ENCODE peak calls at places on chromosome 21, in four cellular contexts. M, H, K and V are unnamed samples.

GRCh38 chr21:35824136-35824535 is 236.2 kb downstream of the SETD4 start:
- DNase-seq in K (no peak), M (no peak), H (no peak), V (no peak)

GRCh38 chr21:36210779-36211659 is 54.4 kb downstream of the DOP1B start:
- DNase-seq in K (no peak), M (no peak), H (no peak), V (no peak)

GRCh38 chr21:26739189-26739588 is 106.0 kb downstream of the ADAMTS1 start:
- DNase-seq in H (no peak), M (no peak), K (peak), V (peak)

GRCh38 chr21:29949991-29950390 is 10.2 kb upstream of the GRIK1 start:
- DNase-seq in K (no peak), M (no peak), H (no peak), V (no peak)

GRCh38 chr21:25329227-25329626 is 278.1 kb downstream of the MRPL39 start:
- DNase-seq in M (no peak), K (peak), H (peak), V (peak)

GRCh38 chr21:21605502-21605901 is 607.3 kb downstream of the NCAM2 start:
- DNase-seq in M (no peak), K (no peak), H (no peak), V (no peak)

GRCh38 chr21:42593815-42594157 is 59.6 kb upstream of the PDE9A start:
- DNase-seq in M (no peak), K (no peak), H (no peak), V (no peak)

GRCh38 chr21:42362700-42363099 is 3.6 kb downstream of the TFF1 start:
- DNase-seq in H (no peak), K (no peak), M (no peak), V (no peak)

GRCh38 chr21:31410763-31411278 is 66.8 kb upstream of the TIAM1 start:
- DNase-seq in H (no peak), K (no peak), M (no peak), V (no peak)

GRCh38 chr21:15010645-15011044 is 54.2 kb downstream of the NRIP1 start:
- DNase-seq in H (no peak), K (no peak), M (no peak), V (no peak)

GRCh38 chr21:32457360-32457840 is 44.9 kb downstream of the EVA1C start:
- DNase-seq in H (no peak), K (peak), M (peak), V (peak)

GRCh38 chr21:42425603-42425985 is 21.9 kb downstream of the UBASH3A start:
- DNase-seq in K (no peak), M (no peak), H (no peak), V (no peak)

GRCh38 chr21:26072891-26073615 is 97.5 kb downstream of the APP start:
- DNase-seq in H (no peak), K (peak), M (no peak), V (no peak)

GRCh38 chr21:32442566-32443318 is 30.2 kb downstream of the EVA1C start:
- DNase-seq in K (peak), M (no peak), H (peak), V (peak)

GRCh38 chr21:32135401-32136363 is 143.2 kb downstream of the MIS18A start:
- DNase-seq in H (no peak), M (no peak), K (no peak), V (peak)

GRCh38 chr21:25831300-25831699 is 96.5 kb downstream of the GABPA start:
- DNase-seq in H (no peak), M (no peak), K (no peak), V (no peak)

GRCh38 chr21:40141621-40142020 is 274.4 kb downstream of the PCP4 start:
- DNase-seq in K (no peak), M (no peak), H (no peak), V (no peak)

GRCh38 chr21:42992943-42993712 is 18.8 kb downstream of the PKNOX1 start:
- DNase-seq in K (peak), H (no peak), M (no peak), V (no peak)

GRCh38 chr21:31917108-31917507 is 44.3 kb downstream of the HUNK start:
- DNase-seq in H (no peak), K (no peak), M (no peak), V (no peak)

GRCh38 chr21:35940074-35940927 is 120.0 kb downstream of the SETD4 start:
- DNase-seq in M (peak), H (peak), K (peak), V (peak)

GRCh38 chr21:26246073-26246472 is 75.5 kb upstream of the APP start:
- DNase-seq in K (no peak), H (no peak), M (no peak), V (no peak)

GRCh38 chr21:15441060-15441493 is 288.7 kb upstream of the USP25 start:
- DNase-seq in H (no peak), K (no peak), M (no peak), V (no peak)

GRCh38 chr21:15539376-15539775 is 190.4 kb upstream of the USP25 start:
- DNase-seq in H (no peak), M (no peak), K (no peak), V (no peak)

GRCh38 chr21:30615199-30615598 is 1.0 kb upstream of the KRTAP20-1 start:
- DNase-seq in K (no peak), H (no peak), M (no peak), V (no peak)

GRCh38 chr21:42864812-42865211 is 14.5 kb downstream of the WDR4 start:
- DNase-seq in K (peak), H (no peak), M (no peak), V (no peak)

GRCh38 chr21:26686278-26686677 is 113.2 kb upstream of the CYYR1 start:
- DNase-seq in K (peak), H (peak), M (no peak), V (peak)

GRCh38 chr21:31665397-31665796 is 5.9 kb downstream of the SOD1 start:
- DNase-seq in K (peak), M (no peak), H (no peak), V (peak)

GRCh38 chr21:42310411-42311001 is 4.7 kb downstream of the TFF3 start:
- DNase-seq in H (no peak), K (no peak), M (no peak), V (no peak)

GRCh38 chr21:31232344-31232743 is 111.7 kb downstream of the TIAM1 start:
- DNase-seq in K (no peak), M (no peak), H (no peak), V (no peak)

GRCh38 chr21:25503981-25504380 is 103.3 kb downstream of the MRPL39 start:
- DNase-seq in M (no peak), K (no peak), H (no peak), V (no peak)

GRCh38 chr21:26883768-26884167 is 38.6 kb upstream of the ADAMTS1 start:
- DNase-seq in K (peak), H (no peak), M (no peak), V (no peak)

GRCh38 chr21:32328595-32328994 is 29.9 kb downstream of the MRAP start:
- DNase-seq in H (no peak), M (no peak), K (peak), V (no peak)

GRCh38 chr21:37463083-37463780 is 96.7 kb downstream of the DYRK1A start:
- DNase-seq in K (peak), M (peak), H (peak), V (peak)
- TF ChIP-seq CTCF in K (peak), M (peak), H (peak), V (peak)

GRCh38 chr21:17900281-17900989 is 81.3 kb upstream of the C21orf91 start:
- DNase-seq in K (no peak), M (no peak), H (no peak), V (no peak)
- TF ChIP-seq CTCF in K (no peak), M (no peak), H (no peak), V (no peak)

GRCh38 chr21:34635307-34635706 is 20.4 kb upstream of the RCAN1 start:
- DNase-seq in M (no peak), H (no peak), K (no peak), V (no peak)
- TF ChIP-seq CTCF in M (peak), H (no peak), K (peak), V (no peak)

GRCh38 chr21:33825898-33826297 is 89.7 kb downstream of the ATP5PO start:
- DNase-seq in H (no peak), M (no peak), K (peak), V (no peak)

GRCh38 chr21:33828083-33828482 is 87.5 kb downstream of the ATP5PO start:
- DNase-seq in M (no peak), K (no peak), H (no peak), V (no peak)

GRCh38 chr21:33825419-33825818 is 90.2 kb downstream of the ATP5PO start:
- DNase-seq in M (no peak), H (no peak), K (no peak), V (no peak)

GRCh38 chr21:33821580-33822322 is 93.9 kb downstream of the ATP5PO start:
- DNase-seq in K (no peak), H (no peak), M (no peak), V (no peak)

GRCh38 chr21:33824156-33824941 is 91.3 kb downstream of the ATP5PO start:
- DNase-seq in K (no peak), H (no peak), M (no peak), V (no peak)
- TF ChIP-seq CTCF in K (no peak), H (no peak), M (no peak), V (no peak)

DNA sequence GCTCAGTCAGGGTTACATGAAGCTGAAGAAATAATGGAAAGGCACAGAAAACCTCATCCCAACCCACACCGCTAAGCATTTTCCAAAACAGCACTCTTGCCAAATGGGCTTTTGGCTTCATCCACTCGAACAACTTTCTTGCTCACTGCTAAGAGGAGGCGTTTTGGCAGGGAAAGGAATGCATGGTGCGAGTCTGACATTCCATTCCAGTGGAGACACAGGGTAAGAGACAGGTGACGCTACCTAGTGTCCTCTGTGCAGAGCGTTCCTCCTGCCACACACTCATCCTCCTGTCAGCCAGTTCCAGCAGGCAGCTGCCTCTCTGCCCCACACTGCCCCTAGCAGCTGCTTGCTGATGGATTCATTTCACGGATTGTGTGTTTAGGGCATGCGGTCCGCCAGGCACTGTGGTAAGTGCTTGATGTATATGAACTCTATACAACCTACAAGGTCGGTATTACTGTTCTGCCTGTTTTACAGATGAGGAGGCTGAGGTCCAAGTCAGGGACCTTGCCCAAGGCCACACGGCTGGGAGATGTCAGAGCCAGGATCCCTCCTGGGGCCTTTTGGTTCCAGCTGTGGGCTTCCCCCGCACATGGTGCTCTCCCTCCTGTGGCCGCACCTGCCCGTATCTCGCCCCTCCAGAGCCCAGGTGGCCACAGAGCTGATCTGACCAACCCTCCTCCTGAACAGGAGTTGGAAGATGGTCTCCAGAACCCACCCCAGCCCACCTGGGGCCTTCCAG is 25.7 kb upstream of the BACE2 start:
- DNase-seq in M (no peak), H (peak), K (peak), V (peak)
- TF ChIP-seq CTCF in M (no peak), H (no peak), K (no peak), V (no peak)

GRCh38 chr21:39085843-39086415 is 97.3 kb downstream of the PSMG1 start:
- DNase-seq in K (no peak), H (no peak), M (no peak), V (peak)
- TF ChIP-seq CTCF in K (no peak), H (no peak), M (no peak), V (no peak)

GRCh38 chr21:28742527-28742926 is 250.2 kb downstream of the LTN1 start:
- DNase-seq in M (no peak), H (peak), K (peak), V (peak)
- TF ChIP-seq CTCF in M (no peak), H (peak), K (peak), V (peak)

GRCh38 chr21:44489962-44490361 is 34.7 kb downstream of the LRRC3 start:
- DNase-seq in K (no peak), M (peak), H (no peak), V (no peak)

GRCh38 chr21:44485254-44485793 is 30.0 kb downstream of the LRRC3 start:
- DNase-seq in M (peak), H (no peak), K (no peak), V (no peak)

GRCh38 chr21:44486302-44486701 is 31.0 kb downstream of the LRRC3 start:
- DNase-seq in M (no peak), K (no peak), H (no peak), V (no peak)

GRCh38 chr21:44485796-44486195 is 30.5 kb downstream of the LRRC3 start:
- DNase-seq in K (no peak), M (no peak), H (no peak), V (no peak)

DNA sequence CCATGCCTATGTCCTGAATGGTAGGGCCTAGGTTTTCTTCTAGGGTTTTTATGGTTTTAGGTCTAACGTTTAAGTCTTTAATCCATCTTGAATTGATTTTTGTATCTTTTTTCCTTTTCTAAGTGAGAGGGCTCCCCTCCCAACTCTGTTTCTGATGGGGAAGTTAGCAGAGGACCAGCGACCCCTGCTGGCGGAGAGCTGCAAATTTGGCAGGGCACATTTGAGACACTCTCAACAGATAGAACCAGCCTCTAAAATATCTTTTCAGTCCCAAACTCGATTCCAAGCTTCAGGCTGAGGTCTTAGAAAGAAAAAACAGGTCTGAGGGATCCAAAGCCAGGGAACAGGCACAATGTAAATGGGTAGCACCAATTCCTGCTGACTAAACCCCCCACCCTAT is 32.5 kb downstream of the LRRC3 start:
- DNase-seq in K (peak), M (peak), H (no peak), V (peak)
- TF ChIP-seq CTCF in K (peak), M (no peak), H (peak), V (peak)

DNA sequence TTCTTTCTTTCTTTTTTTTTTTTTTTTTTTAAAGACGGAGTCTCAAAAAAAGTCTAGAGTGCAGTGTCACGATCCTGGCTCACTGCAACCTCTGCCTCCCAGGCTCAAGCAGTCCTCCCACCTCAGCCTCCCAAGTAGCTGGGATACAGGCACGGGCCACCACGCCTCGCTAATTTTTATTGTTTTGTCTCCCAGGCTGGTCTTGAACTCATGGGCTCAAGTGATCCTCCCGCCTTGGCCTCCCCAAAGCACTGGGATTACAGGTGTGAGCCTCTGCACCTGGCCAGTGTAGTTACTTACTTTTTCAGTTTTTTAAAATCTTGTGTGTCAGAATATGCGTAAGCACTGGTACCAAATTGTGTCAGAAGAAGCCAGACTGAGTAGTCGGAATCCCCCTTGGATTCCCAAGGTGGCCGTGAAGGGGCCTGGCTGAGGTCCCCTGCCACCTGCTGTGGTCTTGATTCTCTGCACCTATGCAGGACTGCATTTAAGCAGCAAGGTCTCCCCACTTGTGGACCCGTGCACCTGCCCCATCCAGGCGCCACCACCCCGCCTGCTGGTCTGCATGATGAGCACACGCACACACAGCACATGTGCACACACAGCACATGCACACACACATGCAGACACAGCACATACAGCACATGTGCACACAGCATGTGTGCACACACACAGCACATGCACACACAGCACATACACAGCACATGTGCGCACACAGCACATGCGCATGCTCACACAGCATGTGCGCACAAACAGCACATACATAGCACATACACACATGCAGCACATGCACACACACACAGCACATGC is 47.5 kb downstream of the PCNT start:
- DNase-seq in H (no peak), K (no peak), M (no peak), V (no peak)
- TF ChIP-seq CTCF in H (no peak), K (no peak), M (no peak), V (no peak)